ENCODE peak calls at places on chromosomes 2 and 18, in seven cellular contexts. One of them, this sample, is unnamed.

GRCh38 chr2:95062716-95063400 is 37.4 kb downstream of the MAL start:
- DNase-seq in GM18507: no peak
- DNase-seq in fibroblast of villous mesenchyme: no peak
- DNase-seq in anterior cingulate cortex: no peak
- DNase-seq in activated CD8-positive, alpha-beta memory T cell treated with anti-CD3 and anti-CD28 coated beads, Interleukin-2, amount 50 U/mL, for 48 hours: peak
- DNase-seq in H7: peak
- DNase-seq in K562: no peak
- DNase-seq in this sample: no peak

GRCh38 chr18:5527603-5528002 is 16.2 kb downstream of the EPB41L3 start:
- DNase-seq in K562: no peak
- DNase-seq in anterior cingulate cortex: no peak
- DNase-seq in GM18507: no peak
- DNase-seq in fibroblast of villous mesenchyme: peak
- DNase-seq in activated CD8-positive, alpha-beta memory T cell treated with anti-CD3 and anti-CD28 coated beads, Interleukin-2, amount 50 U/mL, for 48 hours: no peak
- DNase-seq in H7: no peak
- DNase-seq in this sample: no peak

GRCh38 chr2:232120911-232121310 is 159.4 kb downstream of the DIS3L2 start:
- DNase-seq in H7: no peak
- DNase-seq in K562: no peak
- DNase-seq in activated CD8-positive, alpha-beta memory T cell treated with anti-CD3 and anti-CD28 coated beads, Interleukin-2, amount 50 U/mL, for 48 hours: no peak
- DNase-seq in GM18507: no peak
- DNase-seq in anterior cingulate cortex: no peak
- DNase-seq in fibroblast of villous mesenchyme: no peak
- DNase-seq in this sample: no peak

GRCh38 chr2:73208258-73208657 is 5.8 kb upstream of the SMYD5 start:
- DNase-seq in K562: no peak
- DNase-seq in anterior cingulate cortex: no peak
- DNase-seq in activated CD8-positive, alpha-beta memory T cell treated with anti-CD3 and anti-CD28 coated beads, Interleukin-2, amount 50 U/mL, for 48 hours: no peak
- DNase-seq in H7: no peak
- DNase-seq in fibroblast of villous mesenchyme: no peak
- DNase-seq in GM18507: no peak
- DNase-seq in this sample: no peak

GRCh38 chr2:78644849-78645248 is 380.7 kb upstream of the REG3G start:
- DNase-seq in H7: no peak
- DNase-seq in fibroblast of villous mesenchyme: no peak
- DNase-seq in GM18507: no peak
- DNase-seq in activated CD8-positive, alpha-beta memory T cell treated with anti-CD3 and anti-CD28 coated beads, Interleukin-2, amount 50 U/mL, for 48 hours: no peak
- DNase-seq in K562: no peak
- DNase-seq in anterior cingulate cortex: no peak
- DNase-seq in this sample: no peak

GRCh38 chr18:67133669-67134068 is 382.9 kb downstream of the DSEL start:
- DNase-seq in K562: no peak
- DNase-seq in anterior cingulate cortex: no peak
- DNase-seq in GM18507: no peak
- DNase-seq in activated CD8-positive, alpha-beta memory T cell treated with anti-CD3 and anti-CD28 coated beads, Interleukin-2, amount 50 U/mL, for 48 hours: no peak
- DNase-seq in H7: no peak
- DNase-seq in fibroblast of villous mesenchyme: no peak
- DNase-seq in this sample: no peak

GRCh38 chr2:100246163-100247145 is 75.8 kb downstream of the LONRF2 start:
- DNase-seq in anterior cingulate cortex: no peak
- DNase-seq in activated CD8-positive, alpha-beta memory T cell treated with anti-CD3 and anti-CD28 coated beads, Interleukin-2, amount 50 U/mL, for 48 hours: no peak
- DNase-seq in fibroblast of villous mesenchyme: peak
- DNase-seq in K562: peak
- DNase-seq in GM18507: no peak
- DNase-seq in H7: peak
- DNase-seq in this sample: peak

GRCh38 chr2:70927641-70928040 is 8.1 kb upstream of the ATP6V1B1 start:
- DNase-seq in K562: no peak
- DNase-seq in anterior cingulate cortex: no peak
- DNase-seq in H7: no peak
- DNase-seq in fibroblast of villous mesenchyme: no peak
- DNase-seq in activated CD8-positive, alpha-beta memory T cell treated with anti-CD3 and anti-CD28 coated beads, Interleukin-2, amount 50 U/mL, for 48 hours: no peak
- DNase-seq in GM18507: no peak
- DNase-seq in this sample: no peak

GRCh38 chr2:18299423-18300212 is 260.8 kb downstream of the RDH14 start:
- DNase-seq in GM18507: no peak
- DNase-seq in K562: no peak
- DNase-seq in H7: no peak
- DNase-seq in activated CD8-positive, alpha-beta memory T cell treated with anti-CD3 and anti-CD28 coated beads, Interleukin-2, amount 50 U/mL, for 48 hours: no peak
- DNase-seq in fibroblast of villous mesenchyme: peak
- DNase-seq in anterior cingulate cortex: no peak
- DNase-seq in this sample: no peak

GRCh38 chr2:207182916-207183315 is 17.2 kb upstream of the KLF7 start:
- DNase-seq in GM18507: no peak
- DNase-seq in K562: no peak
- DNase-seq in anterior cingulate cortex: no peak
- DNase-seq in fibroblast of villous mesenchyme: peak
- DNase-seq in activated CD8-positive, alpha-beta memory T cell treated with anti-CD3 and anti-CD28 coated beads, Interleukin-2, amount 50 U/mL, for 48 hours: no peak
- DNase-seq in H7: no peak
- DNase-seq in this sample: no peak

GRCh38 chr2:20048488-20049443 is 2.7 kb downstream of the LAPTM4A start:
- DNase-seq in anterior cingulate cortex: no peak
- DNase-seq in GM18507: no peak
- DNase-seq in fibroblast of villous mesenchyme: peak
- DNase-seq in H7: no peak
- DNase-seq in K562: no peak
- DNase-seq in activated CD8-positive, alpha-beta memory T cell treated with anti-CD3 and anti-CD28 coated beads, Interleukin-2, amount 50 U/mL, for 48 hours: no peak
- DNase-seq in this sample: no peak

GRCh38 chr2:207625014-207625755 is at the start of gene METTL21A:
- DNase-seq in H7: peak
- DNase-seq in GM18507: peak
- DNase-seq in anterior cingulate cortex: peak
- DNase-seq in activated CD8-positive, alpha-beta memory T cell treated with anti-CD3 and anti-CD28 coated beads, Interleukin-2, amount 50 U/mL, for 48 hours: peak
- DNase-seq in K562: peak
- DNase-seq in fibroblast of villous mesenchyme: peak
- DNase-seq in this sample: peak

GRCh38 chr2:66578067-66578852 is 143.3 kb downstream of the MEIS1 start:
- DNase-seq in anterior cingulate cortex: no peak
- DNase-seq in activated CD8-positive, alpha-beta memory T cell treated with anti-CD3 and anti-CD28 coated beads, Interleukin-2, amount 50 U/mL, for 48 hours: no peak
- DNase-seq in GM18507: no peak
- DNase-seq in H7: peak
- DNase-seq in K562: no peak
- DNase-seq in fibroblast of villous mesenchyme: peak
- DNase-seq in this sample: no peak

GRCh38 chr18:79682481-79682880 is 2.9 kb downstream of the CTDP1 start:
- DNase-seq in H7: no peak
- DNase-seq in activated CD8-positive, alpha-beta memory T cell treated with anti-CD3 and anti-CD28 coated beads, Interleukin-2, amount 50 U/mL, for 48 hours: no peak
- DNase-seq in anterior cingulate cortex: no peak
- DNase-seq in fibroblast of villous mesenchyme: no peak
- DNase-seq in K562: no peak
- DNase-seq in GM18507: no peak
- DNase-seq in this sample: no peak

GRCh38 chr2:18378020-18378653 is 182.3 kb downstream of the RDH14 start:
- DNase-seq in anterior cingulate cortex: no peak
- DNase-seq in fibroblast of villous mesenchyme: peak
- DNase-seq in K562: peak
- DNase-seq in activated CD8-positive, alpha-beta memory T cell treated with anti-CD3 and anti-CD28 coated beads, Interleukin-2, amount 50 U/mL, for 48 hours: no peak
- DNase-seq in H7: peak
- DNase-seq in GM18507: no peak
- DNase-seq in this sample: peak

GRCh38 chr18:48946329-48946835 is 4.4 kb downstream of the SMAD7 start:
- DNase-seq in GM18507: no peak
- DNase-seq in K562: no peak
- DNase-seq in anterior cingulate cortex: no peak
- DNase-seq in activated CD8-positive, alpha-beta memory T cell treated with anti-CD3 and anti-CD28 coated beads, Interleukin-2, amount 50 U/mL, for 48 hours: no peak
- DNase-seq in fibroblast of villous mesenchyme: peak
- DNase-seq in H7: peak
- DNase-seq in this sample: no peak

GRCh38 chr2:32922466-32922865 is 24.3 kb upstream of the LTBP1 start:
- DNase-seq in activated CD8-positive, alpha-beta memory T cell treated with anti-CD3 and anti-CD28 coated beads, Interleukin-2, amount 50 U/mL, for 48 hours: no peak
- DNase-seq in anterior cingulate cortex: no peak
- DNase-seq in GM18507: no peak
- DNase-seq in K562: no peak
- DNase-seq in fibroblast of villous mesenchyme: no peak
- DNase-seq in H7: no peak
- DNase-seq in this sample: no peak